ENCODE peak calls at places on chromosomes 13 and 19, in seven cellular contexts. K, M, U, I, F, J and G are unnamed samples.

GRCh38 chr19:5642204-5642603 is 19.3 kb downstream of the SAFB start:
- DNase-seq in I (no peak), K (no peak), J (no peak), F (no peak), M (no peak), U (no peak), G (no peak)

GRCh38 chr13:113874177-113874576 is 10.3 kb upstream of the GAS6 start:
- DNase-seq in U (no peak), K (no peak), J (no peak), M (peak; percentile 55), I (no peak), F (no peak), G (no peak)

GRCh38 chr19:58182989-58183821 is at the start of gene ZNF274:
- DNase-seq in U (peak; percentile 72), J (peak; percentile 91), M (peak; percentile 94), K (peak; percentile 94), I (peak; percentile 97), F (peak; percentile 77), G (peak; percentile 98)

GRCh38 chr19:19211499-19212432 is at the start of gene NCAN:
- DNase-seq in M (no peak), U (no peak), I (no peak), J (peak; percentile 73), K (no peak), F (no peak), G (no peak)

GRCh38 chr19:3563689-3564269 is 6.4 kb upstream of the MFSD12 start:
- DNase-seq in K (no peak), F (no peak), M (no peak), I (no peak), J (no peak), U (no peak), G (no peak)

GRCh38 chr19:9786342-9786741 is 17.8 kb upstream of the ZNF846 start:
- DNase-seq in F (no peak), M (no peak), K (no peak), U (no peak), I (no peak), J (no peak), G (no peak)

GRCh38 chr13:109517516-109517915 is 268.9 kb downstream of the IRS2 start:
- DNase-seq in F (no peak), J (no peak), K (no peak), I (peak; percentile 5), M (no peak), U (no peak), G (no peak)

GRCh38 chr19:47097396-47098217 is 16.0 kb downstream of the ZC3H4 start:
- DNase-seq in J (peak; percentile 69), I (no peak), U (no peak), K (no peak), F (no peak), M (peak; percentile 92), G (peak; percentile 39)

GRCh38 chr19:41424335-41425173 is 2.6 kb downstream of the B3GNT8 start:
- DNase-seq in M (no peak), I (no peak), K (no peak), F (no peak), J (no peak), U (no peak), G (no peak)

GRCh38 chr19:49390978-49391304 is 2.9 kb downstream of the KASH5 start:
- DNase-seq in M (no peak), U (no peak), J (no peak), F (no peak), K (peak; percentile 66), I (no peak), G (no peak)

GRCh38 chr19:41528106-41528505 is 47.9 kb upstream of the CEACAM21 start:
- DNase-seq in M (no peak), U (no peak), F (no peak), J (no peak), I (no peak), K (no peak), G (no peak)

GRCh38 chr19:44694184-44694579 is 4.8 kb upstream of the CEACAM16 start:
- DNase-seq in I (no peak), F (no peak), U (no peak), K (no peak), M (no peak), J (no peak), G (no peak)
- TF ChIP-seq CTCF in I (peak; percentile 44), F (peak; percentile 18), U (peak; percentile 41), K (peak; percentile 24), M (no peak), J (no peak), G (no peak)

GRCh38 chr19:35904312-35905068 is 2.2 kb downstream of the HCST start:
- DNase-seq in K (no peak), I (no peak), M (no peak), J (no peak), F (no peak), U (no peak), G (no peak)

GRCh38 chr19:35901854-35902661 is at the start of gene HCST:
- DNase-seq in U (no peak), M (no peak), F (no peak), I (peak; percentile 12), K (no peak), J (no peak), G (no peak)

GRCh38 chr19:35902870-35903475 is 644 bp downstream of the HCST start:
- DNase-seq in K (no peak), J (no peak), I (no peak), U (no peak), F (no peak), M (no peak), G (no peak)

GRCh38 chr19:35905178-35905727 is 2.8 kb downstream of the TYROBP start:
- DNase-seq in M (no peak), F (no peak), J (no peak), U (no peak), I (no peak), K (no peak), G (no peak)

DNA sequence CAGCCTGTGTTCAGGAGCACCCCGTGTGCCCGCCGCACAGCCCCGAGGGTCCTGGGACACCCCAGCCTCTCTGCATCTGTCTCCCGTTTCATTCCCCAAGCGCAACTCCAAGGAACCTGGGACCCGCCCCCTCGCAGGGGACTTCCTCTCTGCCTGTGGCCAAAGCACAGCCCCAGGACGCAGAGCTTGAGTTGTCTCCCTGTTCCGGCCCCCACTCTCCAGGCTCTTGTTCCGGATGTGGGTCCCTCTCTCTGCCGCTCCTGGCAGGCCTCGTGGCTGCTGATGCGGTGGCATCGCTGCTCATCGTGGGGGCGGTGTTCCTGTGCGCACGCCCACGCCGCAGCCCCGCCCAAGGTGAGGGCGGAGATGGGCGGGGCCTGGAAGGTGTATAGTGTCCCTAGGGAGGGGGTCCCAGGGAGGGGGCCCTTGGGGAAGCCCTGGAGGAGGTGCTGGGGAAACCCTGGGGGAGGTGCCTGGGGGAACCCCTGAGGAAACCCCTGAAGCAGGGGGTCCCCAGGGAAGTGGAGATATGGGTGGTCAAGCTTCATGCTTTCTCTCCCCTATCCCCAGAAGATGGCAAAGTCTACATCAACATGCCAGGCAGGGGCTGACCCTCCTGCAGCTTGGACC is 1.3 kb downstream of the HCST start:
- DNase-seq in M (peak; percentile 86), F (no peak), U (no peak), J (peak; percentile 65), K (peak; percentile 64), I (peak; percentile 73), G (peak; percentile 62)
- TF ChIP-seq CTCF in M (no peak), F (no peak), U (no peak), J (no peak), K (no peak), I (no peak), G (no peak)

GRCh38 chr19:13784731-13785452 is 10.4 kb upstream of the ZSWIM4 start:
- DNase-seq in M (peak; percentile 91), J (peak; percentile 79), K (peak; percentile 86), I (peak; percentile 80), F (no peak), U (no peak), G (peak; percentile 76)
- TF ChIP-seq CTCF in M (peak; percentile 72), J (peak; percentile 71), K (peak; percentile 78), I (peak; percentile 67), F (peak; percentile 69), U (peak; percentile 72), G (peak; percentile 53)

DNA sequence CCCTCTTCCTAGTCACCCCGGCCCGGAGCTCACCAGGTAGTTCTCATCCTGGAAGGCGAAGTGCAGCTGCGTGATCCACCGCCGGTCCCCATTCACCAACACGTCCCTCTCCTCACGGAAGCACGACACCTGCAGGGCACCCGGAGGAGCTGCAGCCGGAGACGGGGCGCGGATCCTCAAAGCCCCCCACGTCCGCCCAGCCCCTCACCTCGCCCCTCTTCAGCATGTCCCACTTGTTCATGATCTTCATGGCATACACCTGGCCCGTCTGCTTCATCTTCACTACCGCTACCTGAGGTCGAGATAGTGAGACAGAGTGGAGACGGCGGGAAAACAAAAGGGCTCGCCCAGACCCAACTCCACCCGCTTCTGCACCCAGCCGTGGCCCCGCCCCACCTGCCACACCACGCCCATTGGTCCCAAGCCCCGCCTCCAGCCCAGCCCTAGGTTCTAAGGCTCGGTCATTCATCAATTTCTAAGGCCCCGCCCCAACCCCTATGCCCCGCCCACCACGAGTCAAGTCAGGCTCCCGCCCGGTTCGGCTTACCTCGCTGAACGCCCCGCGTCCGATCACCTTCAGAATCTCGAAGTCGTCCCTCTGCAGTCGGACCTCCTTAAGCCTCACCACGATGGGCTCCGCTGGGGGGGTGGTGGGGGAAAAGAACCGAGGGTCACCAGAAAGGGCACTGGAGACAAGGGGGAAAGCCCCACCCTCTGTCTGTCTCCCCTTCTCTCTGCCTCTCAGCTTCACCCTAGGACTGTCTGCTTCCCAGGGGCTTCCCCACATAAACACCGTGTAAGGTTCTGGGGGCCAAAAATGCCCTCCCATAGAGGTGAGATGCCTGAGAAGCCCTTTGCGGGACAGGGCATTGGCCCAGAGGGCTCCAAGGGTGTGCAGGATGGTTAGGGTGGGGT is 2.8 kb downstream of the DMPK start:
- DNase-seq in I (peak; percentile 45), K (peak; percentile 96), J (no peak), M (peak; percentile 95), U (no peak), F (no peak), G (peak; percentile 41)
- TF ChIP-seq CTCF in I (peak; percentile 37), K (peak; percentile 85), J (peak; percentile 14), M (peak; percentile 54), U (no peak), F (peak; percentile 26), G (no peak)

DNA sequence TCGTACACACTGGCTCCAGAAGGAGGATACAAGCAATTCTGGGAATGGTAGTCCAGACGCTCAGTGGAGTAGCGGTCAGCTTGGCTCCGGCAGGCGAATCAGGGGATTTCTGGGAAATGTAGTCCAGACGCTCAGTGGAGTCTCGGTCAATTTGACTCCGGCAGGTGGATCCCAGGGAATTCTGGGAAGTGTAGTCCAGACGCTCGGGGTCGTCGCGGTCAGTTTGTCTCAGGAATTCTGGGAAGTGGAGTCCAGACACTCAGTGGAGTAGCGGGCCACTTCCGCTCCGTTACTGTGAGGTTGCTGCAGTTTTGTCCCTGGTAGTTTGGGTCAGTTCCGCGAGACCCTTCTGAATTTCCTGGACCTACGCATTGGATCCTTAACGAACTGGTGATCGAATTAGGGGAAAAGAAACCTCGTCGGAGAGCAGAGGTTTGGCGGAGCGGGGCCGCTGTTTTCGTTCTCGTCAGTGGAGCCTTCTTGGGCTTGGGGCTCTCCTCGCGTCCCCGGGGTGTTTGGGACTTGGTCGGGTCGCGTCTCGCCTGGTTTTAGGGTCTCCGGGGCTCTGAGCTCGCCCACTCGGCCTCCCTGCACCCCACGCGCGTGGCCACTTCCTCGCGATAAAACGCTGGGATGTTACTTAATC is at the start of gene ZNF225:
- DNase-seq in M (peak; percentile 98), F (peak; percentile 94), K (peak; percentile 97), U (peak; percentile 96), J (peak; percentile 97), I (peak; percentile 99), G (peak; percentile 96)
- TF ChIP-seq CTCF in M (no peak), F (no peak), K (no peak), U (no peak), J (no peak), I (no peak), G (no peak)